ENCODE peak calls at places on chromosome 16, in eight cellular contexts. L is CD8-positive, alpha-beta memory T cell; I is activated CD4-positive, CD25-positive, alpha-beta regulatory T cell; U is AG04450; Y is stimulated activated CD8-positive, alpha-beta memory T cell treated with anti-CD3 and anti-CD28 coated beads, Interleukin-4, amount 100 ng/mL, for 48 hours; O is fibroblast of the conjunctiva; M is brain microvascular endothelial cell; K is aorta. W is an unnamed sample.

GRCh38 chr16:35664091-35664693 is 2204.8 kb downstream of the TP53TG3F start:
- DNase-seq in K (no peak), U (no peak), I (no peak), Y (no peak), L (no peak), O (no peak), M (no peak), W (no peak)

GRCh38 chr16:89455692-89456091 is 34.7 kb downstream of the ANKRD11 start:
- DNase-seq in I (no peak), M (no peak), L (no peak), Y (no peak), U (no peak), O (no peak), K (no peak), W (no peak)

GRCh38 chr16:58044266-58045019 is 18.9 kb downstream of the MMP15 start:
- DNase-seq in M (no peak), Y (no peak), K (no peak), O (no peak), L (no peak), U (no peak), I (no peak), W (no peak)

GRCh38 chr16:78633551-78633950 is 534.1 kb downstream of the WWOX start:
- DNase-seq in I (no peak), K (no peak), U (no peak), Y (no peak), L (no peak), O (no peak), M (no peak), W (no peak)

GRCh38 chr16:85955566-85955965 is 56.6 kb downstream of the IRF8 start:
- DNase-seq in L (no peak), M (no peak), K (no peak), O (no peak), Y (peak), I (no peak), U (no peak), W (no peak)

GRCh38 chr16:87877942-87878507 is 8.7 kb upstream of the SLC7A5 start:
- DNase-seq in Y (peak), K (no peak), O (no peak), U (no peak), I (no peak), M (no peak), L (no peak), W (no peak)

GRCh38 chr16:84484579-84485254 is 19.7 kb downstream of the MEAK7 start:
- DNase-seq in O (peak), L (no peak), I (no peak), U (peak), Y (peak), M (peak), K (no peak), W (peak)

GRCh38 chr16:9775994-9776393 is 406.2 kb downstream of the GRIN2A start:
- DNase-seq in K (no peak), U (no peak), O (no peak), L (no peak), I (no peak), M (no peak), Y (no peak), W (no peak)

GRCh38 chr16:51607202-51607756 is 456.2 kb upstream of the SALL1 start:
- DNase-seq in Y (no peak), K (no peak), O (no peak), L (no peak), M (no peak), I (no peak), U (no peak), W (no peak)

GRCh38 chr16:81583893-81584705 is 139.5 kb downstream of the CMIP start:
- DNase-seq in M (no peak), I (no peak), U (peak), K (no peak), O (no peak), Y (no peak), L (no peak), W (no peak)

GRCh38 chr16:85349413-85350145 is 237.3 kb upstream of the CIBAR2 start:
- DNase-seq in Y (no peak), L (no peak), K (no peak), U (no peak), I (no peak), O (no peak), M (no peak), W (no peak)

GRCh38 chr16:85947511-85948509 is 48.8 kb downstream of the IRF8 start:
- DNase-seq in Y (peak), O (no peak), L (no peak), M (no peak), I (peak), U (no peak), K (no peak), W (no peak)